ENCODE peak calls at places on chromosomes 6 and 20, in six cellular contexts. L, E, V, N, J and M are unnamed samples.

GRCh38 chr6:134937426-134937825 is 12.5 kb downstream of the ALDH8A1 start:
- DNase-seq in J (no peak), E (no peak), V (peak), N (no peak), L (no peak), M (no peak)

GRCh38 chr6:100466410-100467143 is 1.9 kb upstream of the SIM1 start:
- DNase-seq in L (no peak), J (no peak), E (no peak), V (no peak), N (no peak), M (no peak)

GRCh38 chr6:21781075-21781474 is 187.5 kb downstream of the SOX4 start:
- DNase-seq in V (no peak), E (no peak), N (no peak), J (peak), L (no peak), M (no peak)

GRCh38 chr20:32155017-32155965 is 45.8 kb downstream of the TM9SF4 start:
- DNase-seq in J (peak), E (no peak), N (peak), L (peak), V (peak), M (peak)

GRCh38 chr6:98777762-98778161 is 56.6 kb upstream of the POU3F2 start:
- DNase-seq in E (no peak), V (no peak), J (no peak), N (no peak), L (no peak), M (no peak)

GRCh38 chr6:148525453-148525852 is 182.8 kb downstream of the SASH1 start:
- DNase-seq in J (no peak), L (no peak), N (no peak), V (peak), E (no peak), M (no peak)

GRCh38 chr20:18738055-18738454 is 75.5 kb upstream of the SCP2D1 start:
- DNase-seq in N (no peak), E (no peak), V (no peak), J (no peak), L (no peak), M (no peak)

GRCh38 chr6:169273511-169273910 is 19.9 kb upstream of the THBS2 start:
- DNase-seq in N (no peak), E (no peak), J (no peak), V (no peak), L (no peak), M (no peak)

GRCh38 chr20:23446505-23446904 is 6.2 kb downstream of the CST11 start:
- DNase-seq in V (peak), E (no peak), L (no peak), N (peak), J (peak), M (peak)

DNA sequence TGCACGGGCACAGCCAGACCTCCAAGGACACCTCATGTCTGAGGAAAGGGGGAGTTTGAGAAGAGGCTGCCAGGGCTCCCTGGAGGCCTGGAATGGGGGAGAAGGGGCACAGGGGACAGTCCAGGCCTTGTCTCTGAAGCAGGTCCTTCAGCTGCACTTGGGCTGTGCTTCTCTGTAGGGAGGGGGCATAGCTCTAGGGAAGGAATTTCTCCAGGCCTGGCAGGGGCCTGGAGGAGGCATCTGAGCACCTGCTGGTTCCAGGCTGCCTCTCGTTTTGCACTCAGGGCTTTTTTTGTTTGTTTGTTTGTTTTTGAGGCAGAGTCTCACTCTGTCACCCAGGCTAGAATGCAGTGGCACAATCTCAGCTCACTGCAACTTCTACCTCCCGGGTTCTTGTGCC is 67.7 kb downstream of the BCAS4 start:
- DNase-seq in L (no peak), J (no peak), N (no peak), V (no peak), E (no peak), M (no peak)
- H3K27ac ChIP-seq in L (no peak), J (no peak), N (no peak), V (no peak), E (no peak), M (no peak)

GRCh38 chr6:42257063-42257462 is 39.4 kb upstream of the MRPS10 start:
- DNase-seq in N (no peak), V (no peak), E (no peak), J (no peak), L (no peak), M (no peak)
- H3K27ac ChIP-seq in N (peak), V (no peak), E (no peak), J (no peak), L (no peak), M (no peak)

DNA sequence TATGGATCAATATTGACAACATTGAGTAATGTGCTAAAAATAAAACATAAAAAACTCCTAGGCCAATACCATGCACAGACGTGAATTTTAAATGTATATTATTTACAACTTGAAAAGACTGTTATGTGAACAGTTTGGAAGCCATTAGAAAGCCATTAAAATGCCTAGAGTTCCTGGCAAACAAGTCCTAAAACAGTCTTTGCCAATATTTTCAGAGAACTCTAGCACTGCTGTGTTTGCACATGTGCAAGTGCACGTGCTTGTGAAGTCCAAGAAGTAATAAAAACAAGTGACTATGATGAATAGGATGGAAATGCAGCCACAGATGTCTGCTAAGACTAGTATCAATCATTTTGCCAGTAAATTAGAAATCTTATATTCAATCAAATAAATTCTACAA is 1447.5 kb downstream of the GRIK2 start:
- DNase-seq in V (no peak), N (no peak), L (no peak), J (no peak), E (no peak), M (no peak)
- H3K27ac ChIP-seq in V (no peak), N (no peak), L (no peak), J (no peak), E (no peak), M (no peak)

DNA sequence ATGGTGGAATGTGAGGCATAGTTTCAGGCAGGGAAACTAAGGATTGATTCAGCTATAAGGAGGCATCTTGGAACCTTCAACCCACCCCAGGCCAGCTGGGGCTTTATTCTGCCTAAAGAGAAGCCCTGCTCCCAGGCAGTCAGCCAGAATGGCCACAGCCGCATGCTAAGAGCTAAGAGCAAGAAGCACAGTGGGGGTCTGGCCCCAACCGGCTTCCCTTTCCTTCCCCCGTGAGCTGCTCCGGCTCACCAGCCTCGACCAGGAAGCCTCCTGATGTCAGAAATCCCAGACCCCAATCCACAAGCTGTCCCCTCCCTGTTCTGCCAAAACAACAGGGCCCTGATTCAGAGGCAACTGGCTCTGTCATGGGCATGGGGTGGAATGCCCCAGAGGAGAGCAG is 7.0 kb downstream of the GRM4 start:
- DNase-seq in E (no peak), J (no peak), N (no peak), L (no peak), V (no peak), M (no peak)
- H3K27ac ChIP-seq in E (no peak), J (no peak), N (no peak), L (no peak), V (no peak), M (no peak)